ENCODE peak calls at places on chromosomes 3 and 15, in six cellular contexts. X, G, D, S, Y and E are unnamed samples.

GRCh38 chr3:112088944-112089343 is 2.8 kb downstream of the C3orf52 start:
- DNase-seq in S (no peak), D (no peak), Y (no peak), X (no peak), G (no peak), E (no peak)

GRCh38 chr15:59174161-59174845 is 32.3 kb upstream of the LDHAL6B start:
- DNase-seq in D (no peak), Y (no peak), G (no peak), X (no peak), S (no peak), E (no peak)

GRCh38 chr15:41955807-41956525 is 16.4 kb downstream of the EHD4 start:
- DNase-seq in S (no peak), D (no peak), Y (no peak), G (no peak), X (no peak), E (no peak)

GRCh38 chr3:194369522-194370279 is at the start of gene LRRC15:
- DNase-seq in Y (no peak), G (no peak), D (peak; percentile 28), S (peak; percentile 40), X (peak; percentile 35), E (no peak)

GRCh38 chr3:107951111-107951510 is 139.7 kb downstream of the CD47 start:
- DNase-seq in D (no peak), Y (no peak), G (no peak), X (no peak), S (peak; percentile 82), E (no peak)

GRCh38 chr3:49813497-49814174 is at the start of gene UBA7:
- DNase-seq in S (peak; percentile 73), X (no peak), G (peak; percentile 32), Y (no peak), D (peak; percentile 61), E (peak; percentile 48)

GRCh38 chr3:126111566-126112475 is 27.9 kb upstream of the SLC41A3 start:
- DNase-seq in S (no peak), D (peak; percentile 16), Y (no peak), G (no peak), X (no peak), E (no peak)

GRCh38 chr3:43549626-43550025 is 72.2 kb downstream of the ANO10 start:
- DNase-seq in S (no peak), Y (no peak), D (no peak), X (no peak), G (no peak), E (no peak)

GRCh38 chr3:65402597-65402996 is 636.1 kb downstream of the MAGI1 start:
- DNase-seq in G (no peak), D (no peak), X (no peak), S (peak; percentile 86), Y (peak; percentile 26), E (no peak)

GRCh38 chr3:67863869-67864268 is 209.5 kb upstream of the SUCLG2 start:
- DNase-seq in X (peak; percentile 6), D (no peak), S (peak; percentile 20), Y (no peak), G (no peak), E (no peak)

GRCh38 chr15:63491116-63491817 is 13.1 kb upstream of the USP3 start:
- DNase-seq in G (no peak), S (no peak), Y (no peak), X (no peak), D (no peak), E (no peak)

GRCh38 chr3:149401926-149402310 is 24.5 kb upstream of the TM4SF1 start:
- DNase-seq in S (peak; percentile 64), G (no peak), D (no peak), Y (no peak), X (no peak), E (no peak)

GRCh38 chr3:180229113-180229512 is 192.4 kb upstream of the PEX5L start:
- DNase-seq in X (no peak), D (no peak), Y (no peak), G (no peak), S (peak; percentile 1), E (no peak)

GRCh38 chr3:65052101-65052500 is 364.3 kb upstream of the ADAMTS9 start:
- DNase-seq in S (no peak), Y (no peak), D (no peak), G (no peak), X (no peak), E (no peak)

GRCh38 chr15:34581043-34581365 is 2.4 kb downstream of the GOLGA8B start:
- DNase-seq in G (no peak), Y (no peak), D (no peak), S (no peak), X (no peak), E (no peak)

GRCh38 chr15:100602822-100603393 is 519 bp downstream of the ASB7 start:
- DNase-seq in X (peak; percentile 46), Y (no peak), G (peak; percentile 10), S (peak; percentile 18), D (no peak), E (no peak)

GRCh38 chr15:99550077-99550476 is 15.7 kb upstream of the MEF2A start:
- DNase-seq in X (no peak), G (no peak), S (no peak), D (no peak), Y (no peak), E (no peak)

GRCh38 chr15:44735482-44736260 is 657 bp upstream of the TRIM69 start:
- DNase-seq in G (no peak), S (peak; percentile 63), D (no peak), Y (no peak), X (no peak), E (peak; percentile 34)

GRCh38 chr3:161851941-161852566 is 355.4 kb downstream of the OTOL1 start:
- DNase-seq in G (no peak), S (peak; percentile 71), Y (no peak), D (peak; percentile 57), X (peak; percentile 2), E (no peak)

GRCh38 chr15:37701230-37701629 is 233.2 kb upstream of the TMCO5A start:
- DNase-seq in S (no peak), D (no peak), X (no peak), G (no peak), Y (no peak), E (no peak)

GRCh38 chr15:63630036-63630751 is 33.0 kb downstream of the FBXL22 start:
- DNase-seq in D (no peak), X (no peak), G (no peak), Y (no peak), S (no peak), E (no peak)

GRCh38 chr15:101053261-101053660 is 134.1 kb downstream of the LRRK1 start:
- DNase-seq in S (no peak), D (peak; percentile 22), G (no peak), Y (no peak), X (no peak), E (no peak)

GRCh38 chr3:30193625-30194044 is 412.8 kb upstream of the TGFBR2 start:
- DNase-seq in Y (no peak), S (no peak), X (no peak), D (no peak), G (no peak), E (no peak)

GRCh38 chr3:43288366-43288765 is 2.0 kb downstream of the SNRK start:
- DNase-seq in G (no peak), D (no peak), X (no peak), Y (no peak), S (peak; percentile 51), E (no peak)

DNA sequence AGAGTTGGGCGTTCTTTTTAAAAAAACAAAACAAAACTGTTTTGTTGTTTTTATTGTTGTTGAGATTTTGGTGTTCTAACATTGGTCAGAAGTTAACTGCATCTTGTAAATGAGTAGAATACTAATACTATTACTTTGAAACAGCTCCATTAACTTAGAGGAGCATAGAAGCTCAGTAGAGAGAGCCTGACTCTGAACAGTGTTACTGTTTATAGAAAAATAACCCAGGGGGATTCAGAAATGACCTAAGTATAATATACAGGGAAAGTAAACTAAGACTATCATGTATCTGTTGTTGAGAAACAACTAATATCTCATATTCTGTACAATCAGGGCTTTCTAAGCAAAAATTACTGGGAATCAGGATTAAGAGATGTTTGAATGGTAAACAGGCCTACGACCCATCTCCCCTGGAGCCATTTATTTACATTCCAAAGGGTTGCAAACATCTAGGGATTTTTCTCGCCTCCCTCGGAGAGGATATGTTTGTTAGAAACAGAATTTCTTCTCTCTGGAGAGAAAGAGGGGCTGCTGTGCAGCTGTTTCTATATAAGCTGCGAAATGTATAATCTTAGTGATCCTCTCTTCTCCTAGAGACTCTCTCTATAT is 827.4 kb upstream of the DPPA4 start:
- DNase-seq in D (no peak), X (no peak), Y (no peak), S (no peak), G (no peak), E (no peak)
- H3K4me3 ChIP-seq in D (no peak overlapping the region), X (no peak overlapping the region), Y (no peak overlapping the region), S (no peak overlapping the region), G (no peak overlapping the region), E (no peak overlapping the region)

GRCh38 chr3:37700849-37701248 is 160.8 kb upstream of the CTDSPL start:
- DNase-seq in G (no peak), D (no peak), Y (no peak), X (no peak), S (peak; percentile 37), E (no peak)
- TF ChIP-seq CTCF in G (no peak), D (no peak), Y (no peak), X (peak; percentile 23), S (peak; percentile 32), E (peak; percentile 48)

GRCh38 chr15:48645558-48646330 is at the start of gene FBN1:
- DNase-seq in X (peak; percentile 40), Y (peak; percentile 48), G (no peak), S (peak; percentile 96), D (peak; percentile 31), E (peak; percentile 71)
- H3K4me3 ChIP-seq in X (peak within 1 kb of the TSS; percentile 76), Y (peak within 1 kb of the TSS; percentile 95), G (peak within 1 kb of the TSS; percentile 58), S (peak within 1 kb of the TSS; percentile 84), D (peak within 1 kb of the TSS; percentile 63), E (peak within 1 kb of the TSS; percentile 97)

GRCh38 chr3:9749663-9750555 is at the start of gene OGG1:
- DNase-seq in X (peak; percentile 99), S (peak; percentile 99), D (peak; percentile 98), Y (peak; percentile 94), G (peak; percentile 99), E (peak; percentile 98)
- TF ChIP-seq CTCF in X (no peak), S (no peak), D (no peak), Y (peak; percentile 5), G (no peak), E (no peak)

GRCh38 chr3:183578179-183578578 is 22.7 kb upstream of the KLHL6 start:
- DNase-seq in G (no peak), S (no peak), D (no peak), X (no peak), Y (no peak), E (no peak)
- H3K4me3 ChIP-seq in G (no peak overlapping the region), S (no peak overlapping the region), D (no peak overlapping the region), X (no peak overlapping the region), Y (no peak overlapping the region), E (no peak overlapping the region)

GRCh38 chr15:29451201-29451781 is 181.7 kb upstream of the NSMCE3 start:
- DNase-seq in S (no peak), G (no peak), Y (no peak), X (peak; percentile 43), D (no peak), E (no peak)
- TF ChIP-seq CTCF in S (no peak), G (no peak), Y (no peak), X (peak; percentile 45), D (no peak), E (peak; percentile 45)

GRCh38 chr15:89998923-89999675 is 2.0 kb upstream of the ZNF710 start:
- DNase-seq in S (no peak), D (no peak), G (no peak), X (no peak), Y (no peak), E (no peak)
- H3K4me3 ChIP-seq in S (no peak overlapping the region), D (no peak overlapping the region), G (no peak overlapping the region), X (no peak overlapping the region), Y (no peak overlapping the region), E (peak overlapping the region; percentile 94)

GRCh38 chr15:67833504-67834248 is 6.2 kb downstream of the RNU6-1 start:
- DNase-seq in X (peak; percentile 75), D (peak; percentile 47), G (no peak), Y (no peak), S (peak; percentile 50), E (no peak)
- TF ChIP-seq CTCF in X (peak; percentile 55), D (no peak), G (no peak), Y (peak; percentile 21), S (peak; percentile 58), E (peak; percentile 56)